ENCODE peak calls at places on chromosomes 1 and 21, in seven cellular contexts. R, F, C, Q, M, U and W are unnamed samples.

GRCh38 chr1:62682531-62682930 is 5.7 kb downstream of the DOCK7 start:
- DNase-seq in F (peak), U (no peak), M (no peak), R (no peak), Q (no peak), C (no peak), W (no peak)

GRCh38 chr1:184986250-184986649 is 11.9 kb upstream of the NIBAN1 start:
- DNase-seq in F (peak), C (no peak), M (no peak), U (no peak), R (no peak), Q (peak), W (no peak)

GRCh38 chr1:103266036-103266435 is 157.7 kb upstream of the COL11A1 start:
- DNase-seq in U (no peak), Q (no peak), R (no peak), M (no peak), C (no peak), F (no peak), W (no peak)

GRCh38 chr1:66998972-66999371 is 55.0 kb downstream of the SLC35D1 start:
- DNase-seq in U (no peak), R (no peak), Q (no peak), F (no peak), M (no peak), C (no peak), W (no peak)

GRCh38 chr1:109613396-109614147 is 5.8 kb downstream of the GNAT2 start:
- DNase-seq in F (no peak), M (no peak), Q (no peak), U (no peak), R (no peak), C (no peak), W (no peak)

GRCh38 chr21:43703068-43703880 is 15.7 kb upstream of the PDXK start:
- DNase-seq in C (no peak), R (no peak), F (no peak), M (no peak), U (no peak), Q (no peak), W (no peak)

GRCh38 chr1:174769961-174770549 is 229.7 kb upstream of the CACYBP start:
- DNase-seq in C (no peak), F (peak), U (peak), Q (no peak), M (peak), R (peak), W (no peak)

GRCh38 chr1:43625063-43625780 is 24.7 kb upstream of the KDM4A start:
- DNase-seq in Q (no peak), U (no peak), M (no peak), F (no peak), C (no peak), R (no peak), W (no peak)

GRCh38 chr1:13593511-13594131 is 10.0 kb downstream of the PDPN start:
- DNase-seq in U (no peak), F (no peak), Q (no peak), M (no peak), C (no peak), R (no peak), W (no peak)

GRCh38 chr1:86155807-86156561 is 588 bp downstream of the COL24A1 start:
- DNase-seq in C (no peak), Q (no peak), M (no peak), U (no peak), R (no peak), F (no peak), W (no peak)